ENCODE peak calls at places on chromosome 21, in four cellular contexts. N, J, F and Z are unnamed samples.

GRCh38 chr21:15722591-15723324 is 7.0 kb upstream of the USP25 start:
- DNase-seq in J (no peak), N (peak), F (no peak), Z (no peak)

GRCh38 chr21:45611296-45611695 is 32.2 kb upstream of the PCBP3 start:
- DNase-seq in N (no peak), J (no peak), F (no peak), Z (no peak)

GRCh38 chr21:44930543-44930981 is 9.3 kb upstream of the SLX9 start:
- DNase-seq in N (no peak), F (no peak), J (peak), Z (no peak)

GRCh38 chr21:45992311-45993209 is 11.0 kb downstream of the COL6A1 start:
- DNase-seq in F (no peak), J (peak), N (no peak), Z (no peak)

GRCh38 chr21:20970691-20971090 is 27.5 kb upstream of the NCAM2 start:
- DNase-seq in F (no peak), N (no peak), J (no peak), Z (no peak)

GRCh38 chr21:45414396-45415187 is 9.6 kb downstream of the COL18A1 start:
- DNase-seq in J (no peak), N (no peak), F (no peak), Z (no peak)

GRCh38 chr21:38793060-38793459 is 12.7 kb upstream of the ETS2 start:
- DNase-seq in N (no peak), J (no peak), F (no peak), Z (no peak)

GRCh38 chr21:45210461-45210983 is 77.2 kb downstream of the POFUT2 start:
- DNase-seq in J (no peak), F (no peak), N (no peak), Z (no peak)

GRCh38 chr21:45001134-45002095 is 61.6 kb downstream of the SLX9 start:
- DNase-seq in F (no peak), N (peak), J (no peak), Z (peak)

GRCh38 chr21:44043613-44044012 is 31.5 kb downstream of the TRAPPC10 start:
- DNase-seq in J (no peak), N (no peak), F (no peak), Z (no peak)

GRCh38 chr21:46459356-46460112 is 843 bp downstream of the DIP2A start:
- DNase-seq in J (peak), F (no peak), N (peak), Z (no peak)

GRCh38 chr21:38679531-38679930 is 126.2 kb upstream of the ETS2 start:
- DNase-seq in F (peak), N (no peak), J (no peak), Z (peak)

GRCh38 chr21:38148046-38148445 is 108.7 kb upstream of the KCNJ15 start:
- DNase-seq in F (no peak), N (no peak), J (no peak), Z (no peak)

GRCh38 chr21:39660191-39660590 is 47.5 kb downstream of the B3GALT5 start:
- DNase-seq in F (peak), J (no peak), N (no peak), Z (peak)

GRCh38 chr21:44785620-44786344 is 15.8 kb downstream of the UBE2G2 start:
- DNase-seq in N (no peak), F (no peak), J (no peak), Z (peak)

GRCh38 chr21:38790038-38790437 is 15.7 kb upstream of the ETS2 start:
- DNase-seq in F (no peak), J (no peak), N (no peak), Z (no peak)

GRCh38 chr21:44327603-44327974 is 11.6 kb downstream of the CFAP410 start:
- DNase-seq in F (no peak), J (no peak), N (no peak), Z (no peak)

GRCh38 chr21:44838038-44838895 is 20.4 kb upstream of the SUMO3 start:
- DNase-seq in J (no peak), N (no peak), F (no peak), Z (no peak)

GRCh38 chr21:25848309-25848708 is 113.5 kb downstream of the GABPA start:
- DNase-seq in N (no peak), F (no peak), J (no peak), Z (no peak)

GRCh38 chr21:44294391-44295162 is 5.3 kb upstream of the PFKL start:
- DNase-seq in J (no peak), F (no peak), N (peak), Z (no peak)

GRCh38 chr21:38789275-38789674 is 16.5 kb upstream of the ETS2 start:
- DNase-seq in J (no peak), F (no peak), N (no peak), Z (no peak)

GRCh38 chr21:17911628-17912027 is 92.5 kb upstream of the C21orf91 start:
- DNase-seq in F (peak), J (no peak), N (no peak), Z (peak)

GRCh38 chr21:44686843-44687561 is 5.0 kb upstream of the KRTAP12-1 start:
- DNase-seq in J (no peak), F (no peak), N (no peak), Z (no peak)

GRCh38 chr21:15309721-15310120 is 244.9 kb upstream of the NRIP1 start:
- DNase-seq in F (no peak), N (no peak), J (no peak), Z (no peak)

GRCh38 chr21:24150753-24151152 is 1456.5 kb downstream of the MRPL39 start:
- DNase-seq in N (no peak), F (no peak), J (no peak), Z (no peak)

DNA sequence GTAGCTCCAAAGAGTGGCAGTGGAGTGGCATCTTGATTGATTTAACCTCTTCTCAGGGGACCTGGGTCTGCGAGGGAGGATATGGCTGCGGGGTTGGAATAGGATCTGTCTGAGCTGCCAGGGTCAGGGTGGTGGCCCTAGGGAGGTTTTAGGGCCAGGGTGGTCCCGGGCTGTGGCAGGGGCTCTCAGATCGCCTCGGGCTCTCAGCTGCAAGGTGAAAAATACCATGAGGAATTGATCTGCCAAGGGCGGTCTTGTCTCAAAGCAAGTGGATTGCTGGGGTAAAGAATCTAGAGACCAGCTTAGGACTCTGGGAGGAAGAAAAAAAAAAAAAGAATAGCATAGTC is 3.7 kb downstream of the SIM2 start:
- DNase-seq in J (no peak), F (no peak), N (no peak), Z (no peak)
- H3K4me3 ChIP-seq in J (no peak), F (no peak), N (peak), Z (no peak)

DNA sequence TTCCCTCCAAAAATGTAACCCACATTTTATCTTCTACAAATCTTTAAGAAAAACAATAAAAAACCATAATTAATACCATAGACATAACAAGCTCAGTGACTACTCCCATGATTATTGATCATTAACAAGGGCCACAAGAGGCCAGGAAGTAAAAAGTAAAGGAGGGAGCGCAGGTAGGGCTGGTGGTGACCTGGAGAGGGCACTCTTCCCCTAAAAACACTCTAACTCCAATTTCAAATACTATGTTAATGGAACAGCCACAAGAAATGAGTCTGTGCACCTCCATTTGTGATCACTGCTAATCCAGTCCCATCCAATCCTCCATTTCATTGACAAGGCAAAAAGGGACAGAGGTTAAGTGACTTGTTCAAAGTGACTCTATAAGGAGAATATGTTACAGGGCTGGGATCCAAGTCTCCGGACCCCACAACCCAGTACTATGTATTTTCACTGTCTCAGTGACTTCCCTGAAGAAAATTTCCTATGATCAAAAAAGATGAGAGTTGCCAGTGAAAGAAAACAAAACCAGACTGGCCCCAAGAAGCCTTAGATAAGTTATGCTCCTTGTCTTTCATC is 41.2 kb upstream of the CFAP298 start:
- DNase-seq in J (no peak), N (no peak), F (no peak), Z (peak)
- TF ChIP-seq CTCF in J (peak), N (peak), F (peak), Z (peak)

GRCh38 chr21:29228306-29228705 is 70.4 kb upstream of the BACH1 start:
- DNase-seq in J (no peak), F (no peak), N (no peak), Z (no peak)

GRCh38 chr21:29221259-29221744 is 77.4 kb upstream of the BACH1 start:
- DNase-seq in J (no peak), F (no peak), N (no peak), Z (peak)

GRCh38 chr21:29218749-29219148 is 80.0 kb upstream of the BACH1 start:
- DNase-seq in F (no peak), J (no peak), N (no peak), Z (no peak)

GRCh38 chr21:29219165-29219770 is 79.5 kb upstream of the BACH1 start:
- DNase-seq in J (no peak), N (no peak), F (no peak), Z (no peak)

DNA sequence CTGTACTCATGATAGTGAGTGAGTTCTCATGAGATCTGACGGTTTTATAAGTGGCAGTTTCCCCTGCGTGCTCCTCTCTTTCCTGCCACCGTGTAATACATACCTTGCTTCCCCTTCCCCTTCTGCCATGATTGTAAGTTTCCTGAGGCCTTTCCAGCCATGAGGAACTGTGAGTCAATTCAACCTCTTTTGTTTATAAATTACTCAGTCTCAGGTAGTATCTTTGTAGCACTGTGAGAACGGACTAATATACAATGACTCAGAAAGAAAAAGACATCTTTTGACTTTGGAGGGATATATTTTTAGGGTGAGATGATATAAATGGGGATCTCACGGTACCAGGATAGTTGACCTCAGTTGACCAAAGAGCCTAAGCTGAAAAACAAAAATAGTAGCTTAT is 74.7 kb upstream of the BACH1 start:
- DNase-seq in F (no peak), N (no peak), J (no peak), Z (no peak)
- H3K4me3 ChIP-seq in F (no peak), N (no peak), J (no peak), Z (no peak)

DNA sequence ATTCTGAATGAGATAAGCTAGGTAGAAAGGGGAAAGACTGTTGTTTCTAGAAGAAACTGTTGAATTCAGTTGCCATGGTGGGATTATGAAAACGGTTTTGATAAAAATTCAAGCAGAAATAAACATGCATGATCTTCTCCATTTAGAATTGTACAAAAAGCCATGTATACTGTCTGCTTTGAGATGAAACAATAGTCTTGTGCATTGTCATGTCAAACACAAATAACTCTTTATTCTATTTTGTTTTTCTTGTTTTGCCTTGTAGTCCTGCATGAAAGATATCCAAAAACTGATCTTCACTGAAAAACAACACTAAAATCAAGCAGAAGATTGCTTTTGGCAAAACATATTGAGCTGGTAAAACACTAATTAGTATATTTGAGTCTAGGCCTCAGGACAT is 659.9 kb downstream of the LTN1 start:
- DNase-seq in F (no peak), J (no peak), N (no peak), Z (no peak)
- TF ChIP-seq CTCF in F (no peak), J (no peak), N (no peak), Z (no peak)

GRCh38 chr21:33914188-33914587 is 1.4 kb downstream of the ATP5PO start:
- DNase-seq in N (no peak), J (no peak), F (no peak), Z (no peak)
- H3K4me3 ChIP-seq in N (peak), J (peak), F (peak), Z (no peak)

DNA sequence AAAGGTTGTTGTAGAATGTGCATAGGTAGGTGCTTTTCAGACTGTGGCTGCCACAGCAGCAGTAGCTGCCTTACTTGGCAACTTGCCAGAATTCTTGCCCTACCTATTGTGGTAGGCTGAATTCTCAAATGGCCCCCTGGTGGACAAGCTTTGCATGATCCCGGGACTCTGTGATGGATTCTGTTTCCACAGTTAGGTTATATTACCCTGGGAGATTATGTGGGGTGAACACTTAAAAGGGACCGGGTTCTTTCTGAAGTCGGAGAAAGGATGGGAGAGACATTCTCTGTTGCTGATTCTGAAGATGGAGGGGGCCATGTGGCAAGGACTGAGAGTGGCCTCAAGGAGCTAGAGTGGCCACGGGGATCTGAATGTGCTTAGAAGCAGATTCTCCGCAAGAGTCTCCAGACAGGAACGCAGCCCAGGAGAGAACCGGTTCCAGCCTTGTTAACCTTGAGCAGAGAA is 32.1 kb upstream of the KCNE1 start:
- DNase-seq in N (peak), J (no peak), F (peak), Z (peak)
- TF ChIP-seq CTCF in N (peak), J (peak), F (peak), Z (peak)

GRCh38 chr21:42525228-42525604 is 11.6 kb downstream of the SLC37A1 start:
- DNase-seq in F (no peak), N (no peak), J (no peak), Z (no peak)
- H3K4me3 ChIP-seq in F (no peak), N (peak), J (peak), Z (peak)

GRCh38 chr21:32143222-32143939 is 135.5 kb downstream of the MIS18A start:
- DNase-seq in N (no peak), J (no peak), F (peak), Z (peak)
- TF ChIP-seq CTCF in N (no peak), J (no peak), F (peak), Z (no peak)

DNA sequence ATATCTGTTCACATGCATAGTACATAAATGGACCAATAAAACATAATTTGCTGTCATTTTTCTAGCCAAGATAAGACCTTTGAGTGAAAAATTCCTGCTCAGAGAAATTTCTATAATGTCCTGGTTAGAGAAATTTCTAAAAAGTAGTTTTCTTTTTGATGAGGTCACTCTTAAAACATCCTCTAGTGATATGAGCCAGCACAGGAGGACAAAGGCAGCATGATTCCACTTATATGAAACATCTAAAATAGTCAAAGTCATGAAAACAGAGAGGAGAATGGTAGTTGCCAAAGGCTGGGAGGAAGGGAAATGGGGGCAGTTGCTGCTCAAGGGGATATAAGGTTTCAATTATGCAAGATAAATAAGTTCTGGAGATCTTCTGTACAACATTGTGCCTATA is 239.4 kb downstream of the BACH1 start:
- DNase-seq in J (no peak), N (no peak), F (no peak), Z (peak)
- H3K4me3 ChIP-seq in J (no peak), N (no peak), F (no peak), Z (no peak)